ENCODE peak calls at places on chromosomes 16 and 17, in five cellular contexts. One of them, this sample, is unnamed.

GRCh38 chr17:752620-753219 is 656 bp upstream of the GEMIN4 start:
- DNase-seq in A549: peak
- DNase-seq in HepG2: no peak
- DNase-seq in K562: peak
- DNase-seq in HCT116: no peak
- DNase-seq in this sample: no peak

GRCh38 chr17:57671546-57672204 is 73.4 kb downstream of the CCDC182 start:
- DNase-seq in A549: peak
- DNase-seq in HepG2: peak
- DNase-seq in K562: peak
- DNase-seq in HCT116: peak
- DNase-seq in this sample: peak

GRCh38 chr17:58756246-58757161 is 850 bp downstream of the PPM1E start:
- DNase-seq in A549: no peak
- DNase-seq in HepG2: no peak
- DNase-seq in K562: peak
- DNase-seq in HCT116: no peak
- DNase-seq in this sample: no peak

GRCh38 chr17:1542316-1542715 is 20.3 kb downstream of the PITPNA start:
- DNase-seq in A549: no peak
- DNase-seq in HepG2: no peak
- DNase-seq in K562: no peak
- DNase-seq in HCT116: no peak
- DNase-seq in this sample: no peak

GRCh38 chr17:4788807-4789700 is at the start of gene GLTPD2:
- DNase-seq in A549: no peak
- DNase-seq in HepG2: peak
- DNase-seq in K562: no peak
- DNase-seq in HCT116: no peak
- DNase-seq in this sample: no peak

GRCh38 chr17:36697907-36698526 is 96.6 kb downstream of the MRM1 start:
- DNase-seq in A549: no peak
- DNase-seq in HepG2: no peak
- DNase-seq in K562: no peak
- DNase-seq in HCT116: no peak
- DNase-seq in this sample: no peak

GRCh38 chr17:70848785-70849184 is 679.5 kb downstream of the KCNJ2 start:
- DNase-seq in A549: no peak
- DNase-seq in HepG2: no peak
- DNase-seq in K562: no peak
- DNase-seq in HCT116: no peak
- DNase-seq in this sample: no peak

GRCh38 chr17:65167581-65167980 is 30.4 kb downstream of the RGS9 start:
- DNase-seq in A549: no peak
- DNase-seq in HepG2: no peak
- DNase-seq in K562: no peak
- DNase-seq in HCT116: no peak
- DNase-seq in this sample: no peak

GRCh38 chr17:51124641-51125503 is 4.2 kb upstream of the SPAG9 start:
- DNase-seq in A549: no peak
- DNase-seq in HepG2: no peak
- DNase-seq in K562: no peak
- DNase-seq in HCT116: no peak
- DNase-seq in this sample: no peak

GRCh38 chr16:88534731-88535141 is 35.5 kb upstream of the ZC3H18 start:
- DNase-seq in A549: peak
- DNase-seq in HepG2: no peak
- DNase-seq in K562: no peak
- DNase-seq in HCT116: peak
- DNase-seq in this sample: no peak

GRCh38 chr17:42744283-42744805 is 496 bp downstream of the EZH1 start:
- DNase-seq in A549: peak
- DNase-seq in HepG2: peak
- DNase-seq in K562: peak
- DNase-seq in HCT116: peak
- DNase-seq in this sample: no peak

GRCh38 chr16:70466812-70467090 is 12.4 kb downstream of the FCSK start:
- DNase-seq in A549: no peak
- DNase-seq in HepG2: no peak
- DNase-seq in K562: no peak
- DNase-seq in HCT116: no peak
- DNase-seq in this sample: no peak

GRCh38 chr17:6753006-6753445 is 2.8 kb upstream of the XAF1 start:
- DNase-seq in A549: no peak
- DNase-seq in HepG2: peak
- DNase-seq in K562: no peak
- DNase-seq in HCT116: no peak
- DNase-seq in this sample: no peak

GRCh38 chr17:52032454-52032853 is 126.1 kb downstream of the CA10 start:
- DNase-seq in A549: no peak
- DNase-seq in HepG2: no peak
- DNase-seq in K562: no peak
- DNase-seq in HCT116: no peak
- DNase-seq in this sample: no peak

GRCh38 chr16:29877266-29877961 is 14.4 kb upstream of the CDIPT start:
- DNase-seq in A549: peak
- DNase-seq in HepG2: no peak
- DNase-seq in K562: peak
- DNase-seq in HCT116: peak
- DNase-seq in this sample: no peak

GRCh38 chr17:74040291-74040690 is 163.2 kb upstream of the RPL38 start:
- DNase-seq in A549: no peak
- DNase-seq in HepG2: no peak
- DNase-seq in K562: no peak
- DNase-seq in HCT116: no peak
- DNase-seq in this sample: no peak

GRCh38 chr16:69741951-69742904 is 12.5 kb downstream of the NOB1 start:
- DNase-seq in A549: peak
- DNase-seq in HepG2: no peak
- DNase-seq in K562: no peak
- DNase-seq in HCT116: no peak
- DNase-seq in this sample: no peak

GRCh38 chr16:30066882-30067583 is 1.5 kb downstream of the ALDOA start:
- DNase-seq in A549: no peak
- DNase-seq in HepG2: no peak
- DNase-seq in K562: no peak
- DNase-seq in HCT116: no peak
- DNase-seq in this sample: no peak

GRCh38 chr16:24685539-24686432 is 43.7 kb upstream of the TNRC6A start:
- DNase-seq in A549: peak
- DNase-seq in HepG2: peak
- DNase-seq in K562: no peak
- DNase-seq in HCT116: no peak
- DNase-seq in this sample: no peak

GRCh38 chr16:24035127-24035842 is 199.5 kb downstream of the PRKCB start:
- DNase-seq in A549: no peak
- DNase-seq in HepG2: no peak
- DNase-seq in K562: peak
- DNase-seq in HCT116: no peak
- DNase-seq in this sample: no peak

GRCh38 chr16:15553313-15554088 is 89.5 kb downstream of the MARF1 start:
- DNase-seq in A549: no peak
- DNase-seq in HepG2: no peak
- DNase-seq in K562: no peak
- DNase-seq in HCT116: no peak
- DNase-seq in this sample: no peak

GRCh38 chr17:10126554-10127493 is 71.6 kb downstream of the GAS7 start:
- DNase-seq in A549: no peak
- DNase-seq in HepG2: no peak
- DNase-seq in K562: no peak
- DNase-seq in HCT116: no peak
- DNase-seq in this sample: no peak

GRCh38 chr17:68080411-68081150 is 45.0 kb downstream of the KPNA2 start:
- DNase-seq in A549: no peak
- DNase-seq in HepG2: no peak
- DNase-seq in K562: no peak
- DNase-seq in HCT116: no peak
- DNase-seq in this sample: no peak

GRCh38 chr16:89256651-89257254 is 39.2 kb downstream of the ZNF778 start:
- DNase-seq in A549: no peak
- DNase-seq in HepG2: no peak
- DNase-seq in K562: no peak
- DNase-seq in HCT116: no peak
- DNase-seq in this sample: no peak

GRCh38 chr17:3972281-3972731 is 8.1 kb upstream of the ATP2A3 start:
- DNase-seq in A549: no peak
- DNase-seq in HepG2: no peak
- DNase-seq in K562: no peak
- DNase-seq in HCT116: no peak
- DNase-seq in this sample: no peak

GRCh38 chr16:3837851-3838564 is 42.5 kb downstream of the CREBBP start:
- DNase-seq in A549: no peak
- DNase-seq in HepG2: no peak
- DNase-seq in K562: no peak
- DNase-seq in HCT116: no peak
- DNase-seq in this sample: no peak

GRCh38 chr16:46649571-46649970 is 28.4 kb upstream of the SHCBP1 start:
- DNase-seq in A549: no peak
- DNase-seq in HepG2: no peak
- DNase-seq in K562: peak
- DNase-seq in HCT116: no peak
- DNase-seq in this sample: no peak
- H3K4me3 ChIP-seq in A549: no peak
- H3K4me3 ChIP-seq in HepG2: no peak
- H3K4me3 ChIP-seq in K562: peak
- H3K4me3 ChIP-seq in HCT116: no peak
- H3K4me3 ChIP-seq in this sample: no peak

DNA sequence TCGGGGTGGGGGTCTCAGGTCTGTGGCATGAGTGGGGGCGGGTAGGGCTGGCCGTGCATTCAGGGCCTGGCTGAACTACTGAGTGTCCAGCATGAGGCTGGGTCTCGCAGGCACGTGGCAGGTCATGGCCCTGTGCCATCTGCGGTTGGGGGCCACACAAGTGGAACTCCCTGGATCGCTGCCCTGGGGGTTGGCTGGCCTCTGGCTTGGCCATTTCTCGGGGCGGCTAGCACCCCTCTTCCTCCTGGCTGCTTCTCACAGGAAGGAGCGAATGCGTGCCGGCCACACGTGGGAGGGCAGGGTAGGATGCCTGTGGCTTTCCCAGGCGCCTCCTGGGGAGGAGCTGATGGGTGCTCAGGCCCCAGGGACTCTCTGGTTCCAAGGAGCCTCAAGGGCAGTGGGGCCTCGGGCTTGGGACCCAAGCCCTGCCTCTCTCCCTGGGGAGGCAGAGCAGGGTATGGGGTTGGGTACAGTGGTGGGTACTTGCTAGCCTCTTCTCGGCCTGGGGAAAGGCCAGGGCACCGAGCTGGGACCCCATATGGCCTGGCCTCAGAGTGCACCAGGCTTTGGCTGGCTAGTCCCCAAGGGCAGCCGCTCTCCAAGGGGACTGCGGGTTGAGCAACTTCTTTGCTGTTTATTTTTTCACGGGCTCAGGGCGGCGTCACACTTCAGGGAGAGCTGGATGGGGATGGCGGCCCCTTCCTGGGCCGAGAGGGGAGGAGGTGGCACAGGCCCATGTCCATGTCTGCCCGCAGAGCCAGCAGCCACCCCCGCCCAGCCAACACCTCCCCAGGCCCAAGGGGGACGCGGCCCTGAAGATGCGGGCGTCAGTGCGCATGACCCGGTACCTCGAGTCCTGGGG is 37.5 kb downstream of the ADCY7 start:
- DNase-seq in A549: no peak
- DNase-seq in HepG2: peak
- DNase-seq in K562: no peak
- DNase-seq in HCT116: no peak
- DNase-seq in this sample: no peak
- TF ChIP-seq REST in A549: no peak
- TF ChIP-seq REST in HepG2: no peak
- TF ChIP-seq REST in K562: no peak
- TF ChIP-seq REST in HCT116: no peak
- TF ChIP-seq REST in this sample: no peak

DNA sequence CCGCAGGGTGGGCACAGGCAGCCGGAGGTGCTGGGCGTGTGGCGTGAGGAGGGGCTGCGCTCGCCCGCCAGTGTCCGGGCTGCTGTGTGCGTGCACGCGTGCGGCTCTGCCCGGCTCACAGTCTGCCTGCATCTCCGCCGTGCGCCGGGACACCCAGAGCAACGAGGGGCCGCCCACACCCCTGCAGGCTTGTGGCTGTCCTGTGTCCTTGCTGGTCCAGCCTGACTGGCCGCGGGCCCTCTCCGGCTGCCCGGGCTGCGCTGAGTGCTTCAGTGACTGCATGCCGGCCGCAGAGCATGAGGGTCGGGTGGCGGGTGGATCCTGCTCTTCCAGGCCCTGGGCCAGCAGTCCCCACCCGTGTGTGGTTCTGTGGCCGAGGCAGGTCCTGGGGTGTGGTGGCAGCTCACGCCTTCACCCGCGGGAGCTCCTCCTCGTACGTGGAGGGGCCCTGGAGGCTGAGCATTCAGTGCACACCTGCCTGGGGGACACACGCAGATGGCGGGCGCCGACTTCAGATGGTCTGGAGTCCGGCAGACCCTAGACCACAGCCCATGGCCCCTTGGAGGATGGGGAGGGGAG is 12.4 kb downstream of the TPSG1 start:
- DNase-seq in A549: no peak
- DNase-seq in HepG2: no peak
- DNase-seq in K562: no peak
- DNase-seq in HCT116: no peak
- DNase-seq in this sample: no peak
- H3K4me3 ChIP-seq in A549: no peak
- H3K4me3 ChIP-seq in HepG2: no peak
- H3K4me3 ChIP-seq in K562: no peak
- H3K4me3 ChIP-seq in HCT116: no peak
- H3K4me3 ChIP-seq in this sample: no peak

GRCh38 chr16:82016268-82016667 is 5.0 kb upstream of the SDR42E1 start:
- DNase-seq in A549: peak
- DNase-seq in HepG2: no peak
- DNase-seq in K562: peak
- DNase-seq in HCT116: peak
- DNase-seq in this sample: no peak

GRCh38 chr16:82010649-82011048 is 621 bp downstream of the SDR42E1 start:
- DNase-seq in A549: no peak
- DNase-seq in HepG2: no peak
- DNase-seq in K562: no peak
- DNase-seq in HCT116: no peak
- DNase-seq in this sample: no peak

GRCh38 chr16:82007189-82007588 is 4.1 kb downstream of the SDR42E1 start:
- DNase-seq in A549: no peak
- DNase-seq in HepG2: no peak
- DNase-seq in K562: no peak
- DNase-seq in HCT116: no peak
- DNase-seq in this sample: no peak

GRCh38 chr16:82008957-82009592 is 2.2 kb downstream of the SDR42E1 start:
- DNase-seq in A549: no peak
- DNase-seq in HepG2: no peak
- DNase-seq in K562: no peak
- DNase-seq in HCT116: no peak
- DNase-seq in this sample: no peak

DNA sequence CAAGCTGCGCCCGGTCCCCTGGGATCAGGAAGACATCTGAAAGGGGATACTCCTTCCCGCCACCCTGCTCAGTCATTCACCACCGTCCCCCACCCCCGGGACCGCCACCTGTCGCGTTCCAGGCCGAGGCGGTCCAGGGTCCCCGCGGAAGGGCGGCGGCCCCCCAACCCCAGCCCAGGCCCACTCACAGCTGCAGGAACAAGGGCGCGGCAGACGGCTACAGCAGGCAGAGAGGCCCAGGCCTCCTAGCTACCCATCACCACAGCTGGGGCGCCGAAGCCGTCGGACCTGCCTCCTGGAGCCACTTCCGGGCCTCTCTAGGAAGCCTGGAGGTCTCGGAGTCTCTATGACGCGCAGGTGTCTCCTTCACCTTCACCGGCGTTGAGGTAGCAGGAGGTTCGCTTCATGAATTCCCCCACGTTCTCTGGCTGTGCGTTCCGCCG is at the start of gene SDR42E1:
- DNase-seq in A549: peak
- DNase-seq in HepG2: no peak
- DNase-seq in K562: peak
- DNase-seq in HCT116: peak
- DNase-seq in this sample: no peak
- TF ChIP-seq REST in A549: no peak
- TF ChIP-seq REST in HepG2: no peak
- TF ChIP-seq REST in K562: no peak
- TF ChIP-seq REST in HCT116: no peak
- TF ChIP-seq REST in this sample: no peak